ENCODE peak calls at places on chromosomes 6 and 20, in eight cellular contexts. Y is HL-60, A is lower leg skin, H is fibroblast of lung, F is left ventricle myocardium inferior, Q is H9, D is Peyer's patch, T is uterus. K is an unnamed sample.

GRCh38 chr6:17354700-17355403 is 38.5 kb upstream of the CAP2 start:
- DNase-seq in T (no peak), Y (no peak), H (peak; percentile 88), F (no peak), Q (no peak), D (no peak), A (no peak), K (no peak)

GRCh38 chr6:70124443-70124842 is 178.4 kb downstream of the COL9A1 start:
- DNase-seq in Q (no peak), F (no peak), Y (no peak), A (no peak), D (no peak), T (no peak), H (no peak), K (no peak)

GRCh38 chr6:34059136-34059731 is 86.7 kb downstream of the GRM4 start:
- DNase-seq in A (no peak), Y (no peak), Q (no peak), T (no peak), H (peak; percentile 23), F (no peak), D (no peak), K (no peak)

GRCh38 chr6:105591053-105591452 is 188.2 kb upstream of the PREP start:
- DNase-seq in A (no peak), T (no peak), D (no peak), Q (no peak), F (no peak), Y (no peak), H (peak; percentile 71), K (no peak)

GRCh38 chr6:29976588-29977424 is 34.5 kb downstream of the HLA-A start:
- DNase-seq in D (peak; percentile 75), Q (peak; percentile 74), F (peak; percentile 93), Y (no peak), T (peak; percentile 83), A (peak; percentile 97), H (peak; percentile 69), K (no peak)

GRCh38 chr20:43752561-43753301 is 25.9 kb upstream of the GTSF1L start:
- DNase-seq in Q (no peak), T (no peak), F (no peak), D (peak; percentile 72), Y (peak; percentile 99), A (no peak), H (peak; percentile 98), K (no peak)

GRCh38 chr6:44078795-44079671 is 48.2 kb downstream of the MRPL14 start:
- DNase-seq in A (no peak), D (peak; percentile 69), Q (peak; percentile 78), T (peak; percentile 80), F (peak; percentile 46), Y (peak; percentile 60), H (peak; percentile 46), K (peak; percentile 42)

GRCh38 chr6:21331221-21331620 is 262.3 kb upstream of the SOX4 start:
- DNase-seq in A (peak; percentile 70), F (no peak), Y (no peak), T (peak; percentile 33), Q (no peak), H (peak; percentile 71), D (no peak), K (no peak)

GRCh38 chr20:19451591-19452295 is 239.3 kb downstream of the SLC24A3 start:
- DNase-seq in T (no peak), Q (no peak), A (peak; percentile 53), F (no peak), D (no peak), H (no peak), Y (no peak), K (no peak)

DNA sequence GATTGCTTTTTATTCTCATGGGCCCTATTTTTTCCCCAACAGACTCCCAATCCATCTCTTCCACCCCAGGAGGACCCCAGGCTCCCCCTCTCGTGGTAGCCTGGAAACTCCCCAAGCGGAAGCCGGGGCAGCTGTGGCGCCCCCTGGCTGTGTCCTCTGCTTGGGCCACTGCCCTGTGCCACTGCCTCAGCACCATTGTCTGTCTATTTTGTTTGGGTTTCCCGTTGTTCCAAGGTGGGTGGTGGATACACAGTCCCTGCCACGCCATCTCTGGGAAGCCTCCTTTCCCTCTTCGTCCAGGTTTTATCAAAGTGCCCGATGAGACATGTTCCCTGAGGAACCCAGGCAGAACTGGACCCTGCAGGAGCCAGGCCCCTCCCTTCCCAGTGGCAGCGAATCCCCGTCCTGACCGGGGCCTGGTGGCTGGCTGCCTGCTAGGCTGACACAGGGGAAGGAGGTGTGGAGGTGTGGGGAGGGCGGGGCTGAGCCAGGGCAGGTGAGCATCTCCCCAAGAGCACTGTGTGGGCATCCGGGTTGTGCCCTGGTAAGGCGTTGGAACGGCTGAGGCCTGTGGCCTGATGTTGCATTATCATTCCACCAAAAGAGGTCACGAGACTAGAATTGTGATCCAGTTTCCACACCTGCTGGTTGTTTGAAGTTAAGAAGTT is 228.2 kb downstream of the CDH4 start:
- DNase-seq in Y (no peak), F (no peak), H (no peak), Q (peak; percentile 55), D (no peak), A (peak; percentile 71), T (no peak), K (no peak)
- TF ChIP-seq CTCF in Y (no peak), F (no peak), H (no peak), Q (peak; percentile 80), D (no peak), A (no peak), T (no peak), K (no peak)

GRCh38 chr6:116969211-116969863 is 92.3 kb downstream of the RFX6 start:
- DNase-seq in A (no peak), D (no peak), Q (no peak), Y (peak; percentile 18), H (peak; percentile 40), F (no peak), T (no peak), K (no peak)
- TF ChIP-seq CTCF in A (no peak), D (peak; percentile 40), Q (peak; percentile 78), Y (peak; percentile 37), H (peak; percentile 86), F (peak; percentile 71), T (peak; percentile 23), K (peak; percentile 70)

DNA sequence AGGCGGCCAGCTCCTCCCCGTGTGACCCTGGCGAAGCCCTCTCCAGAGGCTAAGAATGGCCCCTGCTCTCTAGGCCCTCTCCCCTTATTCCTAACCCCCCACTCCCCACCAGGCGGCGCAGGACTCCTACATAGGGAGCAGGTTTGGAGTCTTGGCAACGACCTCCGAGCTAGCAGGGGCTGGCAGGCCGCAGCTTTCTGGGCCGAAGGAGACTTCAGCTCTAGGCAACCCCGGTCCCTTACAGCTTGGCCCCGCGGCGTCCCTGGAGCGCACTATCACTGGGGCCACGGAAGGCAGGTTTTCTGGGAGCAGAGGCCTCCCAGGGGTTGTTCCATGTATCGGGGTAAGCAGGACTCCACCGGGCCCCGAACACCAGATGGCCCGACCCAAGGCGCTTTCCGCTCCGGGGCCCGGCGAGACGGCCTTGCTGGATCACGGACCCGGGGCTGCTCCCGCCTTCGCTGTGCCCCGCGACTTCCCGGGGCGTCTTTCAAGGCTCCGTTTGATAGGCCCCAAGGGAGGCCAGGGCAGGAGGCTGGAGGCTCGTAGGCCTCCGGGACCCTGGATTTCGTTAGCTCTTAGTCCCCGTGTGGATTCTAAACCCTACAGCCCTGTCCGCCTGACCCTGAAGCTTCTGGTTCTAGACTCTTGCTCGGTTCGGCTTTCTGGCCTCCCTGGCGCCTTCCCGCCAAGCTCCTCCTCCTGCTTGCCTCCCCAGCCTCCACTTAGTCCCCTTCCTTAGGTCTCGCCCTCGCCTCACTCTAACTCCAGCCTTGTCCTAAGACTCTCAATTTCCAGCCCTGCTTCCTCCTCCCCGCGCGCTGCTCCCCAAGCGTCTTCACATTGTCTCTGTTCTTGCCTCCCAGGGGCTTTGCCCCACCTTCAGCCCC is 1.9 kb downstream of the SLC32A1 start:
- DNase-seq in F (no peak), H (no peak), D (peak; percentile 64), T (peak; percentile 39), A (no peak), Y (no peak), Q (peak; percentile 93), K (peak; percentile 50)
- TF ChIP-seq CTCF in F (peak; percentile 43), H (peak; percentile 43), D (peak; percentile 14), T (peak; percentile 10), A (no peak), Y (no peak), Q (peak; percentile 80), K (no peak)

DNA sequence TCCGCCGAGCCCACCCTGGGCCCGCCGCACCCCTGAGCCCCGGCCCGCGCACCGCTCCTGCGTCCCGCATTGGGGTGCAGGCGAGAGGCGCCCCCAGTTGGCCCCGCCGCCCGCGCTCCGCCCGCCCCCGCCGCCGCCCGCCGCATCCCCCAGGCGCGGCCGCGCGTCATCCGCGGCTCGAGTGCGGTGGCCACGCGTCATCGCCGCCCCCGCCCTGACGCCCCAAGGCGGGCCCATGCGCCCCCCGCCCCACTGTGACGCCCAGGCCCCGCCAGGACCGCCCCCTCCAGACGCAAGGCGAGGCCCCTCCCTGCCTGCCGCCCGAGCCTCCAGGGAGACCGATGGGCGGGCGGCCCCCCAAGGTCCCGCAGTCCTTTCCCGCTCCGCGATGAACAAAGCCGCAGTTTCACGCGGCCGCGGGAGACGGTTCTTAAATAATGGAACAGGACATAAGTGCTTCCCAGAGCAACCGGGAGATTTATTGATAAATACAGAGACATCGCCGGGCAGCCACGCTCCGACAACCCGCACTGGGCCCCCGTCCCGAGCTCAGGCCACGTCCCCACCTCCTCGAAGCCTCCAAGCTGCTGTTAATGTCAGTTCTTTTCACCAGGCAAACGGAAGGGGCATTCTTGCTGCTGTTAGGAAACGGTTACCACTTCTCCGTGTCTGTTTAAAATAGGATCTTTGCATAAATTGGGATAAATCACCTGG is at the start of gene ANKRD60:
- DNase-seq in T (no peak), H (peak; percentile 78), Q (peak; percentile 71), F (no peak), D (no peak), A (peak; percentile 80), Y (no peak), K (no peak)
- TF ChIP-seq CTCF in T (no peak), H (no peak), Q (no peak), F (no peak), D (no peak), A (no peak), Y (no peak), K (no peak)

GRCh38 chr20:50713677-50714101 is 17.7 kb upstream of the PARD6B start:
- DNase-seq in F (no peak), T (peak; percentile 67), Y (no peak), H (peak; percentile 52), Q (peak; percentile 61), A (peak; percentile 62), D (no peak), K (no peak)
- TF ChIP-seq CTCF in F (peak; percentile 61), T (peak; percentile 53), Y (peak; percentile 17), H (peak; percentile 63), Q (peak; percentile 67), A (no peak), D (no peak), K (no peak)

GRCh38 chr20:45098096-45098773 is 2.7 kb downstream of the KCNS1 start:
- DNase-seq in Q (peak; percentile 88), T (no peak), Y (peak; percentile 41), F (no peak), D (no peak), H (peak; percentile 42), A (no peak), K (no peak)
- TF ChIP-seq CTCF in Q (peak; percentile 61), T (no peak), Y (no peak), F (no peak), D (no peak), H (peak; percentile 18), A (no peak), K (no peak)

GRCh38 chr20:35697696-35698297 is 1.4 kb downstream of the NFS1 start:
- DNase-seq in Y (no peak), T (no peak), A (peak; percentile 54), F (no peak), D (no peak), Q (no peak), H (no peak), K (no peak)
- TF ChIP-seq CTCF in Y (no peak), T (no peak), A (no peak), F (no peak), D (no peak), Q (no peak), H (no peak), K (no peak)

K was measured in mesothelial cell of epicardium.